ENCODE peak calls at places on chromosomes 16 and 17, in nine cellular contexts. One of them, this sample, is unnamed.

GRCh38 chr17:27778193-27778592 is 22.1 kb downstream of the NOS2 start:
- DNase-seq in Caki2: peak
- DNase-seq in activated CD4-positive, alpha-beta T cell treated with anti-CD3 and anti-CD28 coated beads, Interleukin-2, amount 50 U/mL, for 24 hours: no peak
- DNase-seq in amniotic stem cell: no peak
- DNase-seq in kidney tubule cell: peak
- DNase-seq in NCI-H1417: no peak
- DNase-seq in upper lobe of right lung: no peak
- DNase-seq in tibial nerve: no peak
- DNase-seq in NCI-H345: no peak
- DNase-seq in this sample: peak

GRCh38 chr16:22016927-22017326 is 9.0 kb downstream of the MOSMO start:
- DNase-seq in NCI-H345: no peak
- DNase-seq in NCI-H1417: no peak
- DNase-seq in kidney tubule cell: no peak
- DNase-seq in tibial nerve: no peak
- DNase-seq in upper lobe of right lung: no peak
- DNase-seq in activated CD4-positive, alpha-beta T cell treated with anti-CD3 and anti-CD28 coated beads, Interleukin-2, amount 50 U/mL, for 24 hours: no peak
- DNase-seq in Caki2: no peak
- DNase-seq in amniotic stem cell: no peak
- DNase-seq in this sample: no peak

GRCh38 chr17:51362818-51363598 is 102.7 kb downstream of the UTP18 start:
- DNase-seq in NCI-H345: no peak
- DNase-seq in upper lobe of right lung: no peak
- DNase-seq in Caki2: no peak
- DNase-seq in tibial nerve: no peak
- DNase-seq in activated CD4-positive, alpha-beta T cell treated with anti-CD3 and anti-CD28 coated beads, Interleukin-2, amount 50 U/mL, for 24 hours: no peak
- DNase-seq in NCI-H1417: no peak
- DNase-seq in amniotic stem cell: no peak
- DNase-seq in kidney tubule cell: peak
- DNase-seq in this sample: no peak

GRCh38 chr17:63841350-63842172 is 924 bp downstream of the SMARCD2 start:
- DNase-seq in amniotic stem cell: no peak
- DNase-seq in tibial nerve: no peak
- DNase-seq in NCI-H345: peak
- DNase-seq in Caki2: peak
- DNase-seq in upper lobe of right lung: peak
- DNase-seq in NCI-H1417: peak
- DNase-seq in kidney tubule cell: peak
- DNase-seq in activated CD4-positive, alpha-beta T cell treated with anti-CD3 and anti-CD28 coated beads, Interleukin-2, amount 50 U/mL, for 24 hours: no peak
- DNase-seq in this sample: no peak

GRCh38 chr16:65945485-65945884 is 421.0 kb upstream of the CDH5 start:
- DNase-seq in kidney tubule cell: no peak
- DNase-seq in NCI-H345: no peak
- DNase-seq in upper lobe of right lung: no peak
- DNase-seq in NCI-H1417: no peak
- DNase-seq in activated CD4-positive, alpha-beta T cell treated with anti-CD3 and anti-CD28 coated beads, Interleukin-2, amount 50 U/mL, for 24 hours: no peak
- DNase-seq in tibial nerve: no peak
- DNase-seq in amniotic stem cell: no peak
- DNase-seq in Caki2: no peak
- DNase-seq in this sample: no peak

GRCh38 chr16:67874147-67874771 is 1.4 kb downstream of the EDC4 start:
- DNase-seq in tibial nerve: no peak
- DNase-seq in NCI-H345: no peak
- DNase-seq in Caki2: no peak
- DNase-seq in upper lobe of right lung: no peak
- DNase-seq in amniotic stem cell: no peak
- DNase-seq in kidney tubule cell: no peak
- DNase-seq in activated CD4-positive, alpha-beta T cell treated with anti-CD3 and anti-CD28 coated beads, Interleukin-2, amount 50 U/mL, for 24 hours: no peak
- DNase-seq in NCI-H1417: no peak
- DNase-seq in this sample: no peak

GRCh38 chr16:55711959-55712876 is 56.4 kb downstream of the SLC6A2 start:
- DNase-seq in kidney tubule cell: peak
- DNase-seq in amniotic stem cell: peak
- DNase-seq in NCI-H1417: peak
- DNase-seq in tibial nerve: peak
- DNase-seq in NCI-H345: peak
- DNase-seq in activated CD4-positive, alpha-beta T cell treated with anti-CD3 and anti-CD28 coated beads, Interleukin-2, amount 50 U/mL, for 24 hours: peak
- DNase-seq in upper lobe of right lung: peak
- DNase-seq in Caki2: peak
- DNase-seq in this sample: peak

GRCh38 chr17:81111066-81111465 is 54.2 kb upstream of the PVALEF start:
- DNase-seq in NCI-H345: no peak
- DNase-seq in NCI-H1417: no peak
- DNase-seq in amniotic stem cell: no peak
- DNase-seq in upper lobe of right lung: no peak
- DNase-seq in Caki2: no peak
- DNase-seq in activated CD4-positive, alpha-beta T cell treated with anti-CD3 and anti-CD28 coated beads, Interleukin-2, amount 50 U/mL, for 24 hours: no peak
- DNase-seq in tibial nerve: no peak
- DNase-seq in kidney tubule cell: no peak
- DNase-seq in this sample: no peak

GRCh38 chr17:1606352-1606985 is 22.2 kb downstream of the SLC43A2 start:
- DNase-seq in activated CD4-positive, alpha-beta T cell treated with anti-CD3 and anti-CD28 coated beads, Interleukin-2, amount 50 U/mL, for 24 hours: no peak
- DNase-seq in Caki2: no peak
- DNase-seq in amniotic stem cell: no peak
- DNase-seq in kidney tubule cell: no peak
- DNase-seq in tibial nerve: no peak
- DNase-seq in upper lobe of right lung: no peak
- DNase-seq in NCI-H345: no peak
- DNase-seq in NCI-H1417: no peak
- DNase-seq in this sample: no peak

GRCh38 chr17:75404739-75405364 is 626 bp downstream of the GRB2 start:
- DNase-seq in NCI-H1417: peak
- DNase-seq in kidney tubule cell: peak
- DNase-seq in NCI-H345: peak
- DNase-seq in activated CD4-positive, alpha-beta T cell treated with anti-CD3 and anti-CD28 coated beads, Interleukin-2, amount 50 U/mL, for 24 hours: peak
- DNase-seq in Caki2: peak
- DNase-seq in amniotic stem cell: no peak
- DNase-seq in upper lobe of right lung: peak
- DNase-seq in tibial nerve: no peak
- DNase-seq in this sample: no peak

GRCh38 chr17:6442775-6443174 is 1.5 kb upstream of the PIMREG start:
- DNase-seq in kidney tubule cell: no peak
- DNase-seq in Caki2: no peak
- DNase-seq in tibial nerve: no peak
- DNase-seq in upper lobe of right lung: no peak
- DNase-seq in NCI-H1417: no peak
- DNase-seq in amniotic stem cell: no peak
- DNase-seq in activated CD4-positive, alpha-beta T cell treated with anti-CD3 and anti-CD28 coated beads, Interleukin-2, amount 50 U/mL, for 24 hours: no peak
- DNase-seq in NCI-H345: no peak
- DNase-seq in this sample: no peak

GRCh38 chr16:89970011-89970410 is 21.5 kb downstream of the DEF8 start:
- DNase-seq in NCI-H1417: no peak
- DNase-seq in upper lobe of right lung: no peak
- DNase-seq in amniotic stem cell: no peak
- DNase-seq in NCI-H345: no peak
- DNase-seq in kidney tubule cell: no peak
- DNase-seq in tibial nerve: no peak
- DNase-seq in activated CD4-positive, alpha-beta T cell treated with anti-CD3 and anti-CD28 coated beads, Interleukin-2, amount 50 U/mL, for 24 hours: no peak
- DNase-seq in Caki2: no peak
- DNase-seq in this sample: no peak

GRCh38 chr17:4759776-4760236 is 11.9 kb upstream of the TM4SF5 start:
- DNase-seq in NCI-H1417: no peak
- DNase-seq in Caki2: no peak
- DNase-seq in upper lobe of right lung: no peak
- DNase-seq in tibial nerve: no peak
- DNase-seq in NCI-H345: no peak
- DNase-seq in activated CD4-positive, alpha-beta T cell treated with anti-CD3 and anti-CD28 coated beads, Interleukin-2, amount 50 U/mL, for 24 hours: no peak
- DNase-seq in amniotic stem cell: no peak
- DNase-seq in kidney tubule cell: no peak
- DNase-seq in this sample: no peak

GRCh38 chr16:15483857-15484256 is 49.5 kb downstream of the BMERB1 start:
- DNase-seq in NCI-H1417: no peak
- DNase-seq in Caki2: no peak
- DNase-seq in tibial nerve: no peak
- DNase-seq in amniotic stem cell: no peak
- DNase-seq in NCI-H345: no peak
- DNase-seq in upper lobe of right lung: no peak
- DNase-seq in activated CD4-positive, alpha-beta T cell treated with anti-CD3 and anti-CD28 coated beads, Interleukin-2, amount 50 U/mL, for 24 hours: no peak
- DNase-seq in kidney tubule cell: no peak
- DNase-seq in this sample: no peak